ENCODE peak calls at places on chromosomes 1 and 21, in six cellular contexts. One of them, this sample, is unnamed. For H3K4me1, the result is how much of the 10 kb centered on the place peaks cover.

GRCh38 chr1:158124034-158124433 is 56.7 kb upstream of the CD1D start:
- DNase-seq in fibroblast of lung: no peak
- DNase-seq in esophagus muscularis mucosa: no peak
- DNase-seq in stomach: no peak
- DNase-seq in A549: no peak
- DNase-seq in heart right ventricle: no peak
- DNase-seq in this sample: peak

GRCh38 chr1:186943891-186944686 is 115.3 kb downstream of the PLA2G4A start:
- DNase-seq in stomach: no peak
- DNase-seq in heart right ventricle: no peak
- DNase-seq in esophagus muscularis mucosa: no peak
- DNase-seq in A549: no peak
- DNase-seq in fibroblast of lung: no peak
- DNase-seq in this sample: no peak

GRCh38 chr1:41315482-41315823 is 45.8 kb upstream of the FOXO6 start:
- DNase-seq in stomach: no peak
- DNase-seq in heart right ventricle: no peak
- DNase-seq in fibroblast of lung: peak
- DNase-seq in A549: no peak
- DNase-seq in esophagus muscularis mucosa: peak
- DNase-seq in this sample: no peak

GRCh38 chr1:33435096-33435820 is 4.4 kb upstream of the PHC2 start:
- DNase-seq in fibroblast of lung: peak
- DNase-seq in esophagus muscularis mucosa: no peak
- DNase-seq in heart right ventricle: no peak
- DNase-seq in stomach: no peak
- DNase-seq in A549: no peak
- DNase-seq in this sample: no peak

GRCh38 chr1:151024540-151025146 is 11.7 kb upstream of the BNIPL start:
- DNase-seq in A549: peak
- DNase-seq in esophagus muscularis mucosa: peak
- DNase-seq in heart right ventricle: peak
- DNase-seq in fibroblast of lung: peak
- DNase-seq in stomach: peak
- DNase-seq in this sample: no peak

GRCh38 chr1:222811671-222812070 is 3.2 kb upstream of the DISP1 start:
- DNase-seq in heart right ventricle: no peak
- DNase-seq in esophagus muscularis mucosa: no peak
- DNase-seq in fibroblast of lung: no peak
- DNase-seq in A549: no peak
- DNase-seq in stomach: no peak
- DNase-seq in this sample: no peak

GRCh38 chr21:36910581-36911307 is 55.7 kb downstream of the HLCS start:
- DNase-seq in stomach: no peak
- DNase-seq in A549: peak
- DNase-seq in heart right ventricle: peak
- DNase-seq in fibroblast of lung: peak
- DNase-seq in esophagus muscularis mucosa: no peak
- DNase-seq in this sample: no peak

GRCh38 chr1:228744918-228745317 is 9.6 kb downstream of the RHOU start:
- DNase-seq in heart right ventricle: no peak
- DNase-seq in fibroblast of lung: no peak
- DNase-seq in A549: no peak
- DNase-seq in stomach: no peak
- DNase-seq in esophagus muscularis mucosa: no peak
- DNase-seq in this sample: no peak

GRCh38 chr1:224623743-224624333 is 7.7 kb downstream of the CNIH3 start:
- DNase-seq in stomach: peak
- DNase-seq in esophagus muscularis mucosa: no peak
- DNase-seq in heart right ventricle: no peak
- DNase-seq in A549: no peak
- DNase-seq in fibroblast of lung: peak
- DNase-seq in this sample: no peak

GRCh38 chr1:210250665-210250997 is 18.0 kb downstream of the SERTAD4 start:
- DNase-seq in heart right ventricle: peak
- DNase-seq in fibroblast of lung: no peak
- DNase-seq in A549: peak
- DNase-seq in stomach: peak
- DNase-seq in esophagus muscularis mucosa: no peak
- DNase-seq in this sample: no peak

GRCh38 chr1:15952317-15953258 is 23.3 kb downstream of the ZBTB17 start:
- DNase-seq in esophagus muscularis mucosa: no peak
- DNase-seq in fibroblast of lung: peak
- DNase-seq in heart right ventricle: no peak
- DNase-seq in A549: peak
- DNase-seq in stomach: no peak
- DNase-seq in this sample: peak

GRCh38 chr1:201941420-201942128 is 4.8 kb downstream of the LMOD1 start:
- DNase-seq in esophagus muscularis mucosa: no peak
- DNase-seq in fibroblast of lung: no peak
- DNase-seq in heart right ventricle: no peak
- DNase-seq in stomach: no peak
- DNase-seq in A549: no peak
- DNase-seq in this sample: no peak

GRCh38 chr21:45632897-45633260 is 10.6 kb upstream of the PCBP3 start:
- DNase-seq in heart right ventricle: no peak
- DNase-seq in esophagus muscularis mucosa: peak
- DNase-seq in fibroblast of lung: no peak
- DNase-seq in A549: no peak
- DNase-seq in stomach: no peak
- DNase-seq in this sample: no peak

GRCh38 chr1:89557954-89558353 is 33.3 kb downstream of the LRRC8B start:
- DNase-seq in stomach: no peak
- DNase-seq in A549: no peak
- DNase-seq in fibroblast of lung: no peak
- DNase-seq in heart right ventricle: no peak
- DNase-seq in esophagus muscularis mucosa: no peak
- DNase-seq in this sample: no peak

GRCh38 chr1:23019851-23020625 is 770 bp downstream of the KDM1A start:
- DNase-seq in heart right ventricle: peak
- DNase-seq in stomach: no peak
- DNase-seq in esophagus muscularis mucosa: no peak
- DNase-seq in A549: peak
- DNase-seq in fibroblast of lung: peak
- DNase-seq in this sample: no peak

GRCh38 chr1:24077278-24077978 is 34.5 kb downstream of the MYOM3 start:
- DNase-seq in fibroblast of lung: no peak
- DNase-seq in esophagus muscularis mucosa: no peak
- DNase-seq in A549: no peak
- DNase-seq in heart right ventricle: peak
- DNase-seq in stomach: no peak
- DNase-seq in this sample: no peak
- H3K4me1 ChIP-seq in fibroblast of lung: under half
- H3K4me1 ChIP-seq in esophagus muscularis mucosa: under half
- H3K4me1 ChIP-seq in A549: under half
- H3K4me1 ChIP-seq in heart right ventricle: under half
- H3K4me1 ChIP-seq in stomach: under half
- H3K4me1 ChIP-seq in this sample: under half

DNA sequence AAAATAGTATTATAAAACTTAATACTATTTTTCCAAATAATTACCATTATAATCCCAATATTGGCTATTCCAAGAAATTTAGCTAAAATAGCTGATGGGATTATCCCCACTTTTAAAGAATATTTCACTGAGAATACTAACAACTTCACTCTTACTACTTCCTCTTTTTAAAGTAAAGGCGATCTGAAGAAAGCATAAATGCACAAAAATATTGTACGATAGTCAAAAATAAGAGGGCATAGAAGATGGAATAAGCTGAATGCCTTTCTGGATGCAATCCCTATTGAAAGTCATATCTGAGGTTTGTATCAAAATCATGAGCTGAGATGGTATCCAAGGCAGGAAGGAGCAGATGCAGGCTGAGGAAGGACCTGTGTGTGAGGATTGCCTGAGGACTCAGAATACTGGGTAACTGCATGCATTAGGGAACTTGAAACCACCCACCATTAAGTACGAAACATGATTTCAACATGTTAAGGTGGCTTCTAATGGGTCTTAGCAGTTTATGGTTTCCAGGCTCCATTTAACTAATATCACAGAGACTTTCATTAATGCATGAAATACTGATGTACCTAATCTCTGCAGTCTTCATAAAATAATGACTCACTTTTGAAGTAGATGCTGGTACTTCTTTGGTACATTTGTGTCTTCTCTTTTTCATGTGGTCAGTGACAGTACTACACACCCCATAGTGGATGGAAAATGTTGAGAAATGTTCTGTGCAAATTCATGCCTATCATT is 29.6 kb upstream of the RGS1 start:
- DNase-seq in A549: peak
- DNase-seq in fibroblast of lung: no peak
- DNase-seq in stomach: no peak
- DNase-seq in esophagus muscularis mucosa: no peak
- DNase-seq in heart right ventricle: no peak
- DNase-seq in this sample: no peak
- TF ChIP-seq CTCF in A549: no peak
- TF ChIP-seq CTCF in fibroblast of lung: peak
- TF ChIP-seq CTCF in stomach: no peak
- TF ChIP-seq CTCF in esophagus muscularis mucosa: peak
- TF ChIP-seq CTCF in heart right ventricle: no peak
- TF ChIP-seq CTCF in this sample: no peak

DNA sequence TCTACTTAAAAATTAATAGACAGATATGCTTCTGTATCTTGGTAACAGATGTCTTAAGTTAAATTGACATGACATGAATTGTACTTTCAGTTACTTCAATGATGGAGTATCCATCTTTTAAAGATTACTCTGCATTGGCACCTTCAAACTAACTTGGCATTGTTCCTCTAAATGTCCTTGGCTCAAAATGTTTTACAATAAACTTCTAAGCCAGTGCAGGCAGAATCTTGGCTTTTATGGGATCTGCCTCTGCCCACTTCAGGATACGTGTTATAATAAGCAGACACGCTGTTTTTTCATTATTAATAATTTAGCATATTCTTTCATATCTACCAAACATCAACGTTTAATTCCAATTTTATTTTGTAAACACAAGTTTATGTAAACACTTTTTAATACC is 873.4 kb upstream of the ADAMTS5 start:
- DNase-seq in A549: no peak
- DNase-seq in fibroblast of lung: no peak
- DNase-seq in esophagus muscularis mucosa: no peak
- DNase-seq in heart right ventricle: no peak
- DNase-seq in stomach: no peak
- DNase-seq in this sample: no peak
- H3K4me1 ChIP-seq in A549: under half
- H3K4me1 ChIP-seq in fibroblast of lung: under half
- H3K4me1 ChIP-seq in esophagus muscularis mucosa: under half
- H3K4me1 ChIP-seq in heart right ventricle: under half
- H3K4me1 ChIP-seq in stomach: under half
- H3K4me1 ChIP-seq in this sample: under half

DNA sequence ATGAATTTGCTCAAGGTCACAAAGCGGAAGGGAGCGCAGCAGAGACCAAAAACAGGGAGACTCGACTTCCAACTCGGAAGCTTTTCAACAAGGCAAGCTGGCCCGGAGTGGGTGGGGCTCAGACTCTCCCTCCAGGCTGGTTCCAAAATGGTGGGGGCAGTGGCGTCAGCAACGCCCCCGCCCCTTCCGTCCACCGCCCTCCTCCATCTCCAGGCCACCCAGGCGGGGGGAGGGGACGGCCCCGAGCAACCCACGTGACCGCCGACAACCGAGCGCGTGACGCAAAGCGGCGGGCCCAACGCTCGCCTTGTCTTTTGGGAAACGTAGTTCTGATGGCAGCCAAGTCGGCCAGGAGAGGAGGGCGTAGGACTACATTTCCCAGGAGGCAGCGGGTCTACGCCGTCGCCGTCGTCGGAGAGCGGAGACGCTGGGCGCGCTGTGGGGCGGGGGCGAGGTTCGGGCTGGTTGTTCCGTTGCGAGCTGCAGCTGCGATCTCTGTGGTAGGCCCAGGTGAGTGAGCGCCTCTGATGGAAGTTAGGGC is at the start of gene THRAP3:
- DNase-seq in fibroblast of lung: peak
- DNase-seq in A549: peak
- DNase-seq in stomach: peak
- DNase-seq in heart right ventricle: peak
- DNase-seq in esophagus muscularis mucosa: peak
- DNase-seq in this sample: peak
- TF ChIP-seq CTCF in fibroblast of lung: no peak
- TF ChIP-seq CTCF in A549: no peak
- TF ChIP-seq CTCF in stomach: no peak
- TF ChIP-seq CTCF in heart right ventricle: no peak
- TF ChIP-seq CTCF in esophagus muscularis mucosa: no peak
- TF ChIP-seq CTCF in this sample: no peak

GRCh38 chr1:18953656-18954259 is 2.7 kb downstream of the IFFO2 start:
- DNase-seq in stomach: no peak
- DNase-seq in heart right ventricle: no peak
- DNase-seq in fibroblast of lung: no peak
- DNase-seq in esophagus muscularis mucosa: no peak
- DNase-seq in A549: no peak
- DNase-seq in this sample: no peak
- H3K4me1 ChIP-seq in stomach: under half
- H3K4me1 ChIP-seq in heart right ventricle: under half
- H3K4me1 ChIP-seq in fibroblast of lung: under half
- H3K4me1 ChIP-seq in esophagus muscularis mucosa: half or more
- H3K4me1 ChIP-seq in A549: half or more
- H3K4me1 ChIP-seq in this sample: under half

DNA sequence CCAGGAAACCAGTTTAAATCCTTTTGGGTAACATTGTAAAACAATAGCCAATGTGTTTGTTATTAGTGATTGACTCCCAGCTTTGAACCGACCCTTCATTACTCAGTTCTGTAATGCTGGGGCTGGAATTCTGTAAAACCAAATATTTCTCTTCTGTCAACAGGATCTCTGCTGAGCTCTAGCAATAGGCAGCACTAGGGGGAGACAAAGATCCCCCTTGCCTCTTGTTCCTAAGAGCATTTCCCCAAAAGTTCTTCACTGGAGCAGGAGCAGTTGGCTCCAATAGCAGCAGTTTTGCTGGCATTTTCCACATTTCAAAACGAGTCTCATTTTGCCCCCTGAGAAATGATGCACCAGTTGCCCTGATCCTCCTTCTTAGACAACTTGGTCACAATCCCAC is 1671.1 kb downstream of the MRPL39 start:
- DNase-seq in esophagus muscularis mucosa: no peak
- DNase-seq in heart right ventricle: no peak
- DNase-seq in fibroblast of lung: peak
- DNase-seq in A549: no peak
- DNase-seq in stomach: no peak
- DNase-seq in this sample: no peak
- TF ChIP-seq CTCF in esophagus muscularis mucosa: no peak
- TF ChIP-seq CTCF in heart right ventricle: peak
- TF ChIP-seq CTCF in fibroblast of lung: peak
- TF ChIP-seq CTCF in A549: no peak
- TF ChIP-seq CTCF in stomach: no peak
- TF ChIP-seq CTCF in this sample: peak

GRCh38 chr1:229905652-229906051 is 161.4 kb upstream of the GALNT2 start:
- DNase-seq in stomach: no peak
- DNase-seq in esophagus muscularis mucosa: no peak
- DNase-seq in fibroblast of lung: no peak
- DNase-seq in heart right ventricle: no peak
- DNase-seq in A549: no peak
- DNase-seq in this sample: no peak
- H3K4me1 ChIP-seq in stomach: under half
- H3K4me1 ChIP-seq in esophagus muscularis mucosa: under half
- H3K4me1 ChIP-seq in fibroblast of lung: under half
- H3K4me1 ChIP-seq in heart right ventricle: under half
- H3K4me1 ChIP-seq in A549: under half
- H3K4me1 ChIP-seq in this sample: under half

GRCh38 chr1:203328714-203329122 is 22.2 kb downstream of the FMOD start:
- DNase-seq in fibroblast of lung: no peak
- DNase-seq in stomach: peak
- DNase-seq in A549: no peak
- DNase-seq in esophagus muscularis mucosa: no peak
- DNase-seq in heart right ventricle: no peak
- DNase-seq in this sample: no peak
- TF ChIP-seq CTCF in fibroblast of lung: no peak
- TF ChIP-seq CTCF in stomach: no peak
- TF ChIP-seq CTCF in A549: no peak
- TF ChIP-seq CTCF in esophagus muscularis mucosa: no peak
- TF ChIP-seq CTCF in heart right ventricle: no peak
- TF ChIP-seq CTCF in this sample: no peak